ENCODE peak calls at places on chromosomes 16 and 17, in nine cellular contexts. One of them, this sample, is unnamed.
A peak's percentile ranks its signal among the peaks of the same experiment; 100 is the strongest.

GRCh38 chr16:19746561-19746960 is 28.5 kb downstream of the IQCK start:
- DNase-seq in NCI-H748 treated with DMSO at 0.1 percent for 48 hours: no peak
- DNase-seq in AG04449: no peak
- DNase-seq in AML-193: no peak
- DNase-seq in Calu3: peak; percentile 55
- DNase-seq in H4: no peak
- DNase-seq in NCI-H1092: no peak
- DNase-seq in GM12878: no peak
- DNase-seq in T1000: no peak
- DNase-seq in this sample: no peak

GRCh38 chr16:2701272-2701671 is 18.8 kb downstream of the PRSS27 start:
- DNase-seq in GM12878: no peak
- DNase-seq in Calu3: no peak
- DNase-seq in AG04449: no peak
- DNase-seq in H4: no peak
- DNase-seq in AML-193: no peak
- DNase-seq in T1000: no peak
- DNase-seq in NCI-H1092: no peak
- DNase-seq in NCI-H748 treated with DMSO at 0.1 percent for 48 hours: no peak
- DNase-seq in this sample: no peak

GRCh38 chr17:82031885-82032627 is 578 bp downstream of the RAC3 start:
- DNase-seq in H4: no peak
- DNase-seq in T1000: no peak
- DNase-seq in AG04449: no peak
- DNase-seq in NCI-H1092: no peak
- DNase-seq in AML-193: peak; percentile 19
- DNase-seq in NCI-H748 treated with DMSO at 0.1 percent for 48 hours: peak; percentile 7
- DNase-seq in Calu3: peak; percentile 49
- DNase-seq in GM12878: no peak
- DNase-seq in this sample: no peak

GRCh38 chr17:3817851-3818605 is 17.0 kb upstream of the ITGAE start:
- DNase-seq in AML-193: no peak
- DNase-seq in H4: no peak
- DNase-seq in Calu3: no peak
- DNase-seq in NCI-H1092: no peak
- DNase-seq in GM12878: no peak
- DNase-seq in T1000: no peak
- DNase-seq in NCI-H748 treated with DMSO at 0.1 percent for 48 hours: no peak
- DNase-seq in AG04449: no peak
- DNase-seq in this sample: no peak

GRCh38 chr16:56606688-56607618 is 1.4 kb upstream of the MT2A start:
- DNase-seq in GM12878: no peak
- DNase-seq in AML-193: no peak
- DNase-seq in H4: peak; percentile 99
- DNase-seq in NCI-H748 treated with DMSO at 0.1 percent for 48 hours: no peak
- DNase-seq in AG04449: peak; percentile 94
- DNase-seq in Calu3: no peak
- DNase-seq in NCI-H1092: no peak
- DNase-seq in T1000: peak; percentile 77
- DNase-seq in this sample: no peak

GRCh38 chr16:76532188-76532973 is 255.2 kb downstream of the CNTNAP4 start:
- DNase-seq in NCI-H748 treated with DMSO at 0.1 percent for 48 hours: no peak
- DNase-seq in Calu3: no peak
- DNase-seq in AML-193: no peak
- DNase-seq in T1000: no peak
- DNase-seq in H4: no peak
- DNase-seq in NCI-H1092: no peak
- DNase-seq in GM12878: no peak
- DNase-seq in AG04449: no peak
- DNase-seq in this sample: no peak

GRCh38 chr17:7108981-7109380 is 5.6 kb downstream of the ASGR2 start:
- DNase-seq in AML-193: no peak
- DNase-seq in AG04449: no peak
- DNase-seq in NCI-H748 treated with DMSO at 0.1 percent for 48 hours: no peak
- DNase-seq in Calu3: no peak
- DNase-seq in T1000: no peak
- DNase-seq in GM12878: no peak
- DNase-seq in H4: no peak
- DNase-seq in NCI-H1092: no peak
- DNase-seq in this sample: no peak

GRCh38 chr17:72282439-72283029 is 161.7 kb downstream of the SOX9 start:
- DNase-seq in AG04449: no peak
- DNase-seq in NCI-H748 treated with DMSO at 0.1 percent for 48 hours: no peak
- DNase-seq in T1000: no peak
- DNase-seq in GM12878: no peak
- DNase-seq in Calu3: no peak
- DNase-seq in NCI-H1092: no peak
- DNase-seq in AML-193: no peak
- DNase-seq in H4: no peak
- DNase-seq in this sample: no peak

GRCh38 chr17:45021607-45022287 is 29.7 kb downstream of the DCAKD start:
- DNase-seq in NCI-H1092: no peak
- DNase-seq in AG04449: no peak
- DNase-seq in Calu3: peak; percentile 91
- DNase-seq in H4: no peak
- DNase-seq in NCI-H748 treated with DMSO at 0.1 percent for 48 hours: peak; percentile 15
- DNase-seq in GM12878: no peak
- DNase-seq in T1000: peak; percentile 56
- DNase-seq in AML-193: peak; percentile 62
- DNase-seq in this sample: peak; percentile 34

GRCh38 chr17:80999224-81000088 is 7.8 kb downstream of the CHMP6 start:
- DNase-seq in AG04449: no peak
- DNase-seq in NCI-H748 treated with DMSO at 0.1 percent for 48 hours: no peak
- DNase-seq in GM12878: no peak
- DNase-seq in T1000: no peak
- DNase-seq in AML-193: no peak
- DNase-seq in NCI-H1092: no peak
- DNase-seq in Calu3: no peak
- DNase-seq in H4: no peak
- DNase-seq in this sample: no peak

GRCh38 chr17:75996665-75997590 is 3.7 kb upstream of the CDK3 start:
- DNase-seq in GM12878: peak; percentile 45
- DNase-seq in H4: peak; percentile 85
- DNase-seq in AG04449: no peak
- DNase-seq in Calu3: peak; percentile 73
- DNase-seq in NCI-H748 treated with DMSO at 0.1 percent for 48 hours: no peak
- DNase-seq in NCI-H1092: no peak
- DNase-seq in T1000: no peak
- DNase-seq in AML-193: peak; percentile 75
- DNase-seq in this sample: no peak

GRCh38 chr17:73585583-73585982 is 58.7 kb downstream of the SDK2 start:
- DNase-seq in GM12878: no peak
- DNase-seq in NCI-H748 treated with DMSO at 0.1 percent for 48 hours: no peak
- DNase-seq in T1000: no peak
- DNase-seq in NCI-H1092: no peak
- DNase-seq in AG04449: no peak
- DNase-seq in AML-193: no peak
- DNase-seq in Calu3: no peak
- DNase-seq in H4: no peak
- DNase-seq in this sample: no peak

GRCh38 chr16:23564964-23565363 is 7.4 kb downstream of the UBFD1 start:
- DNase-seq in Calu3: no peak
- DNase-seq in AG04449: no peak
- DNase-seq in NCI-H1092: no peak
- DNase-seq in NCI-H748 treated with DMSO at 0.1 percent for 48 hours: no peak
- DNase-seq in AML-193: no peak
- DNase-seq in H4: no peak
- DNase-seq in GM12878: no peak
- DNase-seq in T1000: no peak
- DNase-seq in this sample: no peak

GRCh38 chr17:208429-208828 is 27.0 kb upstream of the DOC2B start:
- DNase-seq in Calu3: no peak
- DNase-seq in NCI-H1092: no peak
- DNase-seq in AML-193: no peak
- DNase-seq in T1000: no peak
- DNase-seq in GM12878: no peak
- DNase-seq in AG04449: no peak
- DNase-seq in NCI-H748 treated with DMSO at 0.1 percent for 48 hours: no peak
- DNase-seq in H4: no peak
- DNase-seq in this sample: no peak

GRCh38 chr17:48733632-48734327 is 5.2 kb upstream of the HOXB13 start:
- DNase-seq in NCI-H1092: no peak
- DNase-seq in AG04449: no peak
- DNase-seq in T1000: no peak
- DNase-seq in GM12878: no peak
- DNase-seq in H4: no peak
- DNase-seq in NCI-H748 treated with DMSO at 0.1 percent for 48 hours: no peak
- DNase-seq in Calu3: no peak
- DNase-seq in AML-193: no peak
- DNase-seq in this sample: no peak

GRCh38 chr17:17677299-17678040 is 3.8 kb upstream of the RAI1 start:
- DNase-seq in AML-193: no peak
- DNase-seq in Calu3: no peak
- DNase-seq in NCI-H1092: no peak
- DNase-seq in GM12878: no peak
- DNase-seq in H4: no peak
- DNase-seq in T1000: no peak
- DNase-seq in AG04449: no peak
- DNase-seq in NCI-H748 treated with DMSO at 0.1 percent for 48 hours: no peak
- DNase-seq in this sample: no peak

GRCh38 chr16:8962393-8963009 is 1.2 kb downstream of the USP7 start:
- DNase-seq in AG04449: no peak
- DNase-seq in AML-193: no peak
- DNase-seq in Calu3: peak; percentile 30
- DNase-seq in T1000: no peak
- DNase-seq in H4: no peak
- DNase-seq in NCI-H1092: no peak
- DNase-seq in NCI-H748 treated with DMSO at 0.1 percent for 48 hours: no peak
- DNase-seq in GM12878: no peak
- DNase-seq in this sample: no peak

GRCh38 chr17:75872434-75873351 is 5.7 kb downstream of the TRIM47 start:
- DNase-seq in H4: peak; percentile 81
- DNase-seq in AG04449: no peak
- DNase-seq in T1000: peak; percentile 52
- DNase-seq in NCI-H1092: no peak
- DNase-seq in GM12878: no peak
- DNase-seq in AML-193: no peak
- DNase-seq in NCI-H748 treated with DMSO at 0.1 percent for 48 hours: no peak
- DNase-seq in Calu3: peak; percentile 81
- DNase-seq in this sample: no peak

GRCh38 chr17:58870747-58871146 is 115.1 kb downstream of the PPM1E start:
- DNase-seq in T1000: no peak
- DNase-seq in NCI-H748 treated with DMSO at 0.1 percent for 48 hours: no peak
- DNase-seq in AML-193: no peak
- DNase-seq in AG04449: no peak
- DNase-seq in H4: no peak
- DNase-seq in GM12878: no peak
- DNase-seq in NCI-H1092: no peak
- DNase-seq in Calu3: peak; percentile 1
- DNase-seq in this sample: no peak

GRCh38 chr16:68452176-68452575 is 3.9 kb upstream of the SMPD3 start:
- DNase-seq in H4: no peak
- DNase-seq in NCI-H1092: no peak
- DNase-seq in GM12878: no peak
- DNase-seq in AML-193: no peak
- DNase-seq in T1000: no peak
- DNase-seq in Calu3: no peak
- DNase-seq in AG04449: no peak
- DNase-seq in NCI-H748 treated with DMSO at 0.1 percent for 48 hours: no peak
- DNase-seq in this sample: no peak

GRCh38 chr16:74999208-74999682 is 421 bp downstream of the ZNRF1 start:
- DNase-seq in AG04449: no peak
- DNase-seq in Calu3: peak; percentile 15
- DNase-seq in AML-193: no peak
- DNase-seq in T1000: no peak
- DNase-seq in NCI-H1092: no peak
- DNase-seq in H4: no peak
- DNase-seq in GM12878: no peak
- DNase-seq in NCI-H748 treated with DMSO at 0.1 percent for 48 hours: no peak
- DNase-seq in this sample: no peak

GRCh38 chr17:80703109-80703508 is 158.5 kb downstream of the RPTOR start:
- DNase-seq in GM12878: no peak
- DNase-seq in NCI-H1092: no peak
- DNase-seq in T1000: no peak
- DNase-seq in AG04449: no peak
- DNase-seq in H4: no peak
- DNase-seq in NCI-H748 treated with DMSO at 0.1 percent for 48 hours: no peak
- DNase-seq in Calu3: no peak
- DNase-seq in AML-193: no peak
- DNase-seq in this sample: no peak

GRCh38 chr16:79250457-79251098 is 350.0 kb downstream of the MAF start:
- DNase-seq in GM12878: no peak
- DNase-seq in NCI-H748 treated with DMSO at 0.1 percent for 48 hours: no peak
- DNase-seq in H4: no peak
- DNase-seq in T1000: no peak
- DNase-seq in Calu3: no peak
- DNase-seq in AML-193: no peak
- DNase-seq in NCI-H1092: peak; percentile 47
- DNase-seq in AG04449: no peak
- DNase-seq in this sample: no peak

GRCh38 chr16:3112058-3112880 is at the start of gene ZNF205:
- DNase-seq in GM12878: no peak
- DNase-seq in T1000: peak; percentile 47
- DNase-seq in AG04449: no peak
- DNase-seq in AML-193: no peak
- DNase-seq in NCI-H748 treated with DMSO at 0.1 percent for 48 hours: peak; percentile 11
- DNase-seq in H4: peak; percentile 65
- DNase-seq in Calu3: peak; percentile 93
- DNase-seq in NCI-H1092: peak; percentile 83
- DNase-seq in this sample: peak; percentile 13

GRCh38 chr16:6956511-6956910 is 376.1 kb upstream of the RBFOX1 start:
- DNase-seq in AML-193: no peak
- DNase-seq in H4: no peak
- DNase-seq in Calu3: no peak
- DNase-seq in NCI-H748 treated with DMSO at 0.1 percent for 48 hours: no peak
- DNase-seq in GM12878: no peak
- DNase-seq in T1000: no peak
- DNase-seq in AG04449: no peak
- DNase-seq in NCI-H1092: no peak
- DNase-seq in this sample: no peak

GRCh38 chr16:53207810-53208752 is 153.3 kb downstream of the CHD9 start:
- DNase-seq in NCI-H748 treated with DMSO at 0.1 percent for 48 hours: peak; percentile 78
- DNase-seq in Calu3: peak; percentile 64
- DNase-seq in AG04449: peak; percentile 17
- DNase-seq in H4: peak; percentile 89
- DNase-seq in AML-193: peak; percentile 88
- DNase-seq in NCI-H1092: peak; percentile 26
- DNase-seq in GM12878: peak; percentile 69
- DNase-seq in T1000: no peak
- DNase-seq in this sample: peak; percentile 95

GRCh38 chr17:32763855-32764439 is 113.0 kb downstream of the MYO1D start:
- DNase-seq in Calu3: no peak
- DNase-seq in NCI-H1092: no peak
- DNase-seq in H4: no peak
- DNase-seq in AML-193: peak; percentile 56
- DNase-seq in GM12878: no peak
- DNase-seq in T1000: no peak
- DNase-seq in AG04449: no peak
- DNase-seq in NCI-H748 treated with DMSO at 0.1 percent for 48 hours: no peak
- DNase-seq in this sample: no peak

GRCh38 chr17:16027708-16028584 is 28.3 kb downstream of the TTC19 start:
- DNase-seq in H4: peak; percentile 88
- DNase-seq in NCI-H748 treated with DMSO at 0.1 percent for 48 hours: no peak
- DNase-seq in Calu3: peak; percentile 35
- DNase-seq in NCI-H1092: no peak
- DNase-seq in AML-193: peak; percentile 1
- DNase-seq in T1000: peak; percentile 34
- DNase-seq in GM12878: peak; percentile 19
- DNase-seq in AG04449: peak; percentile 76
- DNase-seq in this sample: no peak

GRCh38 chr16:66262253-66263167 is 104.0 kb upstream of the CDH5 start:
- DNase-seq in Calu3: no peak
- DNase-seq in NCI-H748 treated with DMSO at 0.1 percent for 48 hours: no peak
- DNase-seq in T1000: no peak
- DNase-seq in GM12878: no peak
- DNase-seq in AG04449: no peak
- DNase-seq in H4: no peak
- DNase-seq in NCI-H1092: no peak
- DNase-seq in AML-193: no peak
- DNase-seq in this sample: no peak

GRCh38 chr17:77952368-77952767 is 6.1 kb upstream of the TNRC6C start:
- DNase-seq in NCI-H1092: no peak
- DNase-seq in AG04449: no peak
- DNase-seq in GM12878: no peak
- DNase-seq in Calu3: no peak
- DNase-seq in AML-193: no peak
- DNase-seq in H4: no peak
- DNase-seq in T1000: no peak
- DNase-seq in NCI-H748 treated with DMSO at 0.1 percent for 48 hours: no peak
- DNase-seq in this sample: no peak

GRCh38 chr16:50303605-50304466 is 37.5 kb downstream of the ADCY7 start:
- DNase-seq in H4: peak; percentile 81
- DNase-seq in AML-193: no peak
- DNase-seq in NCI-H748 treated with DMSO at 0.1 percent for 48 hours: no peak
- DNase-seq in Calu3: no peak
- DNase-seq in AG04449: no peak
- DNase-seq in NCI-H1092: no peak
- DNase-seq in GM12878: no peak
- DNase-seq in T1000: no peak
- DNase-seq in this sample: no peak